ENCODE peak calls at places on chromosomes 1 and 21, in six cellular contexts. X is Right ventricle myocardium superior, K is AML-193, V is activated B cell treated with CpG ODN at 0.5 μM for 24 hours, T is NCI-H1092 treated with DMSO at 0.1 percent for 48 hours, Q is endothelial cell. H is an unnamed sample.

GRCh38 chr1:151399890-151400235 is 490 bp downstream of the PSMB4 start:
- DNase-seq in X (no peak), K (no peak), V (no peak), T (peak), Q (peak), H (no peak)

GRCh38 chr1:21064057-21064456 is 112.6 kb downstream of the EIF4G3 start:
- DNase-seq in X (no peak), K (no peak), V (no peak), T (no peak), Q (no peak), H (no peak)

GRCh38 chr21:44065428-44065827 is 41.8 kb upstream of the PWP2 start:
- DNase-seq in X (no peak), K (peak), V (no peak), T (no peak), Q (no peak), H (no peak)

GRCh38 chr1:232170909-232171308 is 459.0 kb downstream of the SIPA1L2 start:
- DNase-seq in X (no peak), K (no peak), V (no peak), T (no peak), Q (no peak), H (no peak)

GRCh38 chr21:35648512-35648911 is 411.8 kb downstream of the SETD4 start:
- DNase-seq in X (no peak), K (no peak), V (no peak), T (peak), Q (no peak), H (no peak)

GRCh38 chr1:62144238-62144831 is 50.3 kb upstream of the L1TD1 start:
- DNase-seq in X (no peak), K (peak), V (no peak), T (peak), Q (peak), H (peak)

GRCh38 chr1:171637928-171638576 is 14.4 kb downstream of the MYOC start:
- DNase-seq in X (no peak), K (no peak), V (no peak), T (no peak), Q (no peak), H (no peak)

GRCh38 chr1:208209286-208209685 is 34.9 kb downstream of the PLXNA2 start:
- DNase-seq in X (no peak), K (no peak), V (no peak), T (no peak), Q (no peak), H (no peak)

GRCh38 chr1:7902478-7903084 is 38.1 kb downstream of the TNFRSF9 start:
- DNase-seq in X (peak), K (peak), V (peak), T (peak), Q (peak), H (peak)

GRCh38 chr1:91777196-91777595 is 108.8 kb downstream of the TGFBR3 start:
- DNase-seq in X (no peak), K (no peak), V (no peak), T (no peak), Q (no peak), H (no peak)